ENCODE peak calls at places on chromosomes 3 and 15, in four cellular contexts. I, L, E and U are unnamed samples.

GRCh38 chr3:34155108-34155507 is 356.7 kb downstream of the PDCD6IP start:
- DNase-seq in I (no peak), L (no peak), E (no peak), U (no peak)

GRCh38 chr15:41990243-41990605 is 17.9 kb upstream of the EHD4 start:
- DNase-seq in I (no peak), L (no peak), E (no peak), U (no peak)

GRCh38 chr3:170220871-170221270 is 1.4 kb upstream of the PRKCI start:
- DNase-seq in I (no peak), L (peak; percentile 6), E (peak; percentile 75), U (no peak)

GRCh38 chr15:40046721-40047412 is 7.9 kb upstream of the SRP14 start:
- DNase-seq in I (peak; percentile 30), L (no peak), E (peak; percentile 84), U (no peak)

GRCh38 chr3:142888099-142888483 is 792 bp downstream of the PCOLCE2 start:
- DNase-seq in I (peak; percentile 93), L (no peak), E (no peak), U (no peak)

GRCh38 chr15:76529911-76530310 is 193.3 kb downstream of the ISL2 start:
- DNase-seq in I (no peak), L (no peak), E (peak; percentile 26), U (no peak)

GRCh38 chr3:165855581-165855980 is 18.4 kb upstream of the BCHE start:
- DNase-seq in I (no peak), L (no peak), E (no peak), U (no peak)

GRCh38 chr3:77348244-77348855 is 308.5 kb downstream of the ROBO2 start:
- DNase-seq in I (no peak), L (peak; percentile 67), E (peak; percentile 6), U (peak; percentile 9)

GRCh38 chr3:194440756-194441155 is 41.7 kb upstream of the GP5 start:
- DNase-seq in I (no peak), L (no peak), E (no peak), U (no peak)

DNA sequence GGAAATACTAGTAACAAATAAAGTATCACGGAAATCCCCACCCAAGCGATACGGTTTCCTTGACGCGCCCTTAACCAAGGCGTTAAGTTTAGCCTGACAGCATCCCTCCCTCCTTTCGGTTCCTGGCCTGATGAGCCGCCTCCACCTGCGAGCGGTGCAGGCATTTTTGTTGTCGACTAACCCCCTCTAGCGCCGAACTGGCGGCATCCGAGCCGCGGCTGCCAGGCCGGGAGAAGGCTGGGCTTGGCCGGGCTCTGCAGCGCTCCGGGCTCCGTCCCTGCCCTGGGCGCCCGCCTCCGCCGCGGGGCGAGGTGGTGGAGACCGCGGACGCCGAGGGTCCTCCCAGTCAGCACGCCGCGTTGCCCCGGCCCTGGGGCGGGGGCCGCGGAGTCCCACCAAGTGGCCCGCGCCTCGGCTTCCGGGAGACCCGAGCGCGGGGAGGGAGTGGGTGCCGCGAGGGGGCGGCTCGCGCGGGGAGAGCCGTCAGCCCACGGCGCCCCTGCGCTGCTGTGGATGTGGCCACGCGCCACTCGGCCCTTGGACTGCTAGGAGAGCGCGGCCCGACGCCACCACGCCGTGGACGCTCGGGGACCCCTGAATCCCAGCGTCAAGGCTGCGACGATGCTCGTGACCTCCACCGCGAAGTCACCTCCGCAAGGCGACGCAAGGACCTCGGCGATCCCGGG is 1.1 kb upstream of the EPHA6 start:
- DNase-seq in I (peak; percentile 63), L (peak; percentile 0), E (peak; percentile 30), U (peak; percentile 58)
- TF ChIP-seq MAZ in I (no peak), L (no peak), E (no peak), U (no peak)

GRCh38 chr3:52483577-52484495 is 11.3 kb upstream of the STAB1 start:
- DNase-seq in I (no peak), L (no peak), E (peak; percentile 68), U (peak; percentile 61)
- TF ChIP-seq MAZ in I (no peak), L (no peak), E (no peak), U (no peak)

GRCh38 chr3:128873623-128874022 is 5.8 kb upstream of the ACAD9 start:
- DNase-seq in I (no peak), L (no peak), E (no peak), U (no peak)
- TF ChIP-seq MAZ in I (no peak), L (no peak), E (no peak), U (no peak)

DNA sequence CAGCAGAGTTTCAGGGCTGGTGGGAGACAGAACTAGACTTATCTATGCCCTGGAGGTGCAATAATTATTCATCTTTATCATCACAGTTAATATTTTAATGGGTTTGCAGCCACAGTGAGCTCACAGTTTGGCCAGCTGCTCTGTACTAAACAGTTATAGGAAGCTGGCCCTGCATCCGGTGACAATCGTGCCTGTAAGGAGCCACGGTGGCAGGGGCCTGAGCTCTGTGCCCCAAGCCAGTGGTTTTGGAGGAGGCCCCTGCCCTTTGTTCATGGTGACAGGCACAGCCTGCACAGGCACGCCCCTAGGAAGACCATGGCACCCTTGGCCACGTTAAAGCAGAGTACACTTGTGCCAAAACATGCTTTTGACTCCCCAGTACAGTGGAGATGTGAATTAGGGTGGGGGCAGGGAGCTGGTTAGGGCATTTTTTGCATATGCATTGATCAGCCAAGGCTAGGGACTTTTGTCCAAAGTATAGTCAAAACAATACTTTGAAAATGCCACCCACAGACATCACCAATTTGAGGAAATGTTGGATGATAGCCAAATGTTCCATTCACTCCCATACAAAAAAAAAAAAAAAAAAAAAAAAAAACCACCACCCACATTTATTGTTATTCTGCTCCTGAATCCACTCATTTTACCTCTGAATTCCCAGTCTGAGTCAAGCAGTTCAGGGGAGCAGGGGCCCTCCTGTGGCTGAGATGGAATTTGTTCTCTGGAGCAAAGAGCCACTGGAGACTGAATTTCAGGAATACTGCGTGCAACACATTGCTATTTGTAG is 3.4 kb upstream of the RFTN1 start:
- DNase-seq in I (peak; percentile 38), L (peak; percentile 9), E (peak; percentile 74), U (peak; percentile 33)
- TF ChIP-seq MAZ in I (no peak), L (no peak), E (no peak), U (no peak)

GRCh38 chr3:167078070-167078622 is 302.0 kb downstream of the ZBBX start:
- DNase-seq in I (no peak), L (no peak), E (no peak), U (no peak)
- TF ChIP-seq MAZ in I (no peak), L (no peak), E (no peak), U (no peak)

GRCh38 chr15:50138391-50138790 is 19.4 kb upstream of the ATP8B4 start:
- DNase-seq in I (no peak), L (no peak), E (peak; percentile 34), U (no peak)
- TF ChIP-seq MAZ in I (no peak), L (no peak), E (no peak), U (no peak)

GRCh38 chr15:56371495-56372147 is 6.4 kb downstream of the TEX9 start:
- DNase-seq in I (no peak), L (no peak), E (no peak), U (no peak)
- TF ChIP-seq MAZ in I (no peak), L (no peak), E (no peak), U (no peak)

DNA sequence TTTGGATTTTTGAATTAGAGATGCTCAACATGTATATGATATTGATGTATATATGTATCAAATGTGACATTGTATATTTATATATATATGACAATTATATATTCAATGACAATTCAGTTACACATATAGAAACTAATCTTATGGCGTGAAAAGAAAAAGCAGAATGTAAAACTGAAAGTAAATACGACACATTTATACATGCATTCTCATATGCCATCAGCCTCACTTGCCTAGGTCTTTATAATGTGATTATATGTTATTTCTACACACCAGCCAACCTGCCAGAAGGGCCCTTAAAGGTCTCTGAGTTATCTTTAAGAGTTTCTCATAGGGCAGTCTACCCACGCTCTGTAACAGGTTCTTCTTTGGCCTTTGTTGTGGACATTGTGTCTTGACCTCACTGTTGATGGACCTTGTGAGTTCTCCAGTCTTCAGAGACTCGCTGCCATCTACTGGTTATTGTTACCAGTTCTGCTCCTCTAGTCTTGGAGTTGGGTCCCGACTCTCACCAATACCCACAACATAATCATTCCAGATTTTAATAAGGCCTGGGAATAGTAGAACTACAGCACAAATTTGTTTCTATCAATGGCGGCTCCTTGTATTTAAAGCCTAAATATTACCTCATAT is 371.5 kb upstream of the GOLIM4 start:
- DNase-seq in I (no peak), L (no peak), E (peak; percentile 55), U (no peak)
- TF ChIP-seq MAZ in I (no peak), L (no peak), E (no peak), U (no peak)

DNA sequence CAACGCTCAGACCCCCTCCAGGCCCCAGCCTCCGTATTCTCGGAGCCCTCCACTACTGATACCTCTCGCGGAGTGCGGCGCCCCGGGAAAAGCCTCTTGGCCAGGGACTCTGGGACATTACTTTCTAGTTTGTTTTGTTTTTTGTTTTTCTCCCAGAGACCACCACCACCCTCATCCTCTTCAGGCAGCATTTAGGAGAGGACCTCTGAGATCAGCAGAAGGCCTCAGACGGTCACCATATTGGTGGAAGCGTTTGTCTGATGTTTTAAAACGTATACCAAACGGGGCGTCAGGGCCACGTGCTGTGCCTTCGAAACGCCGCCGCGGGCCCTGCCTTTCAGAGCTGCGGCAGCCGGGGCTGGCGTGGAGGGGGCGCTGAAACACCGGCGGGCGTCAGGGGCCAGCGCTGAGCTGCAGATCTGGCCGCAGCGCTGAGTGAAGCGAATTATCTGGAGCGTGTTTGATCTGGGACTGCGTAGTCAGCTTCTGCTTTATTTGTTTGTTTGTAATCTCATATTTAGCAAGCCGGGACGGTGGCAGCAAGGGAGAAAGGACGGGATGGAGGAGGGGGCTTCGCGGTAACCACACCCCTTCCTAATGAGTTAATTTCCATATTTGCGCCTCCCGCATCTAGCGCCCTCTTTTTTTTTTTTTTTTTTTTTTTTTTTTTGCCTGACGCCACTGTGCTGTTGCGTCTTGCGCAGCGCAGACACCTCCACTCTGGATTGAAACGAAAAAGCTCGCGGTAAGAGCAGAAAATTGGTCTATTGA is 14.8 kb downstream of the SOX2 start:
- DNase-seq in I (no peak), L (no peak), E (no peak), U (no peak)
- TF ChIP-seq MAZ in I (no peak), L (no peak), E (no peak), U (no peak)

GRCh38 chr15:38040615-38041014 is 106.2 kb downstream of the TMCO5A start:
- DNase-seq in I (no peak), L (no peak), E (no peak), U (no peak)

GRCh38 chr15:38041576-38041975 is 107.1 kb downstream of the TMCO5A start:
- DNase-seq in I (no peak), L (no peak), E (peak; percentile 77), U (no peak)

GRCh38 chr15:38038659-38039442 is 104.4 kb downstream of the TMCO5A start:
- DNase-seq in I (no peak), L (no peak), E (peak; percentile 89), U (no peak)

GRCh38 chr15:38048001-38048455 is 113.6 kb downstream of the TMCO5A start:
- DNase-seq in I (no peak), L (no peak), E (no peak), U (no peak)

GRCh38 chr15:38042707-38043445 is 108.4 kb downstream of the TMCO5A start:
- DNase-seq in I (no peak), L (no peak), E (no peak), U (no peak)
- TF ChIP-seq MAZ in I (no peak), L (no peak), E (no peak), U (no peak)